ENCODE peak calls at places on chromosomes 11 and 22, in nine cellular contexts. One of them, this sample, is unnamed.

GRCh38 chr22:35464399-35464798 is 64.5 kb downstream of the MCM5 start:
- DNase-seq in GM23338: no peak
- DNase-seq in trophoblast cell: no peak
- DNase-seq in astrocyte of the spinal cord: no peak
- DNase-seq in choroid plexus epithelial cell: no peak
- DNase-seq in C1 segment of cervical spinal cord: no peak
- DNase-seq in activated naive CD4-positive, alpha-beta T cell: no peak
- DNase-seq in stomach: no peak
- DNase-seq in LoVo: no peak
- DNase-seq in this sample: no peak

GRCh38 chr11:62574363-62575057 is 819 bp upstream of the EEF1G start:
- DNase-seq in GM23338: peak
- DNase-seq in trophoblast cell: no peak
- DNase-seq in astrocyte of the spinal cord: no peak
- DNase-seq in choroid plexus epithelial cell: no peak
- DNase-seq in C1 segment of cervical spinal cord: no peak
- DNase-seq in activated naive CD4-positive, alpha-beta T cell: no peak
- DNase-seq in stomach: peak
- DNase-seq in LoVo: no peak
- DNase-seq in this sample: no peak

GRCh38 chr11:94835571-94835970 is 67.4 kb downstream of the AMOTL1 start:
- DNase-seq in GM23338: no peak
- DNase-seq in trophoblast cell: no peak
- DNase-seq in astrocyte of the spinal cord: peak
- DNase-seq in choroid plexus epithelial cell: peak
- DNase-seq in C1 segment of cervical spinal cord: no peak
- DNase-seq in activated naive CD4-positive, alpha-beta T cell: no peak
- DNase-seq in stomach: no peak
- DNase-seq in LoVo: no peak
- DNase-seq in this sample: no peak

GRCh38 chr22:29638678-29639077 is 35.2 kb downstream of the NF2 start:
- DNase-seq in GM23338: no peak
- DNase-seq in trophoblast cell: no peak
- DNase-seq in astrocyte of the spinal cord: no peak
- DNase-seq in choroid plexus epithelial cell: no peak
- DNase-seq in C1 segment of cervical spinal cord: no peak
- DNase-seq in activated naive CD4-positive, alpha-beta T cell: no peak
- DNase-seq in stomach: no peak
- DNase-seq in LoVo: no peak
- DNase-seq in this sample: no peak

GRCh38 chr11:15875934-15876333 is 480.4 kb downstream of the SOX6 start:
- DNase-seq in GM23338: no peak
- DNase-seq in trophoblast cell: no peak
- DNase-seq in astrocyte of the spinal cord: no peak
- DNase-seq in choroid plexus epithelial cell: no peak
- DNase-seq in C1 segment of cervical spinal cord: no peak
- DNase-seq in activated naive CD4-positive, alpha-beta T cell: no peak
- DNase-seq in stomach: no peak
- DNase-seq in LoVo: no peak
- DNase-seq in this sample: no peak

GRCh38 chr22:37235897-37236607 is 8.0 kb downstream of the RAC2 start:
- DNase-seq in GM23338: no peak
- DNase-seq in trophoblast cell: no peak
- DNase-seq in astrocyte of the spinal cord: no peak
- DNase-seq in choroid plexus epithelial cell: no peak
- DNase-seq in C1 segment of cervical spinal cord: no peak
- DNase-seq in activated naive CD4-positive, alpha-beta T cell: no peak
- DNase-seq in stomach: no peak
- DNase-seq in LoVo: no peak
- DNase-seq in this sample: no peak

GRCh38 chr11:45362636-45363035 is 76.5 kb upstream of the SYT13 start:
- DNase-seq in GM23338: no peak
- DNase-seq in trophoblast cell: no peak
- DNase-seq in astrocyte of the spinal cord: no peak
- DNase-seq in choroid plexus epithelial cell: no peak
- DNase-seq in C1 segment of cervical spinal cord: no peak
- DNase-seq in activated naive CD4-positive, alpha-beta T cell: no peak
- DNase-seq in stomach: no peak
- DNase-seq in LoVo: no peak
- DNase-seq in this sample: no peak

GRCh38 chr11:119258983-119259382 is 52.8 kb downstream of the CBL start:
- DNase-seq in GM23338: no peak
- DNase-seq in trophoblast cell: no peak
- DNase-seq in astrocyte of the spinal cord: no peak
- DNase-seq in choroid plexus epithelial cell: no peak
- DNase-seq in C1 segment of cervical spinal cord: no peak
- DNase-seq in activated naive CD4-positive, alpha-beta T cell: no peak
- DNase-seq in stomach: no peak
- DNase-seq in LoVo: no peak
- DNase-seq in this sample: no peak

This sample was measured in anterior cingulate cortex.